ENCODE peak calls at places on chromosomes 4 and X, in seven cellular contexts. O is GM23248, H is tibial nerve, L is mesendoderm, E is SK-N-SH, X is adrenal gland, P is PC-3. Y is an unnamed sample.

GRCh38 chr4:155371432-155372043 is 5.2 kb downstream of the MAP9 start:
- DNase-seq in O (peak; percentile 43), H (no peak), L (peak; percentile 24), E (peak; percentile 35), X (no peak), P (peak; percentile 61), Y (peak; percentile 55)

GRCh38 chr4:44446801-44447562 is 1.6 kb downstream of the KCTD8 start:
- DNase-seq in O (no peak), H (no peak), L (peak; percentile 74), E (peak; percentile 3), X (peak; percentile 7), P (no peak), Y (no peak)

GRCh38 chr4:163264934-163265333 is 67.5 kb downstream of the NPY1R start:
- DNase-seq in O (no peak), H (no peak), L (no peak), E (no peak), X (no peak), P (no peak), Y (no peak)

GRCh38 chrX:308821-309520 is 9.6 kb downstream of the GTPBP6 start:
- DNase-seq in O (no peak), H (no peak), L (no peak), E (no peak), X (no peak), P (no peak), Y (no peak)

GRCh38 chr4:73257995-73258667 is 467 bp downstream of the ANKRD17 start:
- DNase-seq in O (peak; percentile 67), H (peak; percentile 18), L (peak; percentile 79), E (peak; percentile 57), X (peak; percentile 43), P (peak; percentile 35), Y (peak; percentile 10)

GRCh38 chrX:119190736-119191282 is 45.3 kb upstream of the PGRMC1 start:
- DNase-seq in O (peak; percentile 78), H (no peak), L (no peak), E (no peak), X (peak; percentile 46), P (no peak), Y (peak; percentile 4)

GRCh38 chr4:15003891-15004700 is 1.8 kb downstream of the CPEB2 start:
- DNase-seq in O (peak; percentile 61), H (peak; percentile 27), L (peak; percentile 64), E (peak; percentile 67), X (peak; percentile 44), P (peak; percentile 10), Y (peak; percentile 61)

GRCh38 chrX:104335765-104336164 is 81.0 kb upstream of the ESX1 start:
- DNase-seq in O (peak; percentile 87), H (no peak), L (no peak), E (no peak), X (no peak), P (peak; percentile 87), Y (peak; percentile 87)

GRCh38 chr4:147862043-147862692 is 130.3 kb downstream of the ARHGAP10 start:
- DNase-seq in O (no peak), H (no peak), L (no peak), E (peak; percentile 87), X (no peak), P (no peak), Y (no peak)

GRCh38 chrX:123830309-123830708 is 29.5 kb upstream of the XIAP start:
- DNase-seq in O (no peak), H (no peak), L (no peak), E (no peak), X (no peak), P (no peak), Y (peak; percentile 6)

GRCh38 chr4:3461515-3462291 is 1.4 kb upstream of the DOK7 start:
- DNase-seq in O (no peak), H (no peak), L (no peak), E (no peak), X (peak; percentile 49), P (peak; percentile 83), Y (no peak)

GRCh38 chr4:82785248-82786003 is 13.2 kb downstream of the SCD5 start:
- DNase-seq in O (peak; percentile 96), H (no peak), L (peak; percentile 80), E (no peak), X (peak; percentile 49), P (peak; percentile 83), Y (no peak)

GRCh38 chrX:134691453-134691852 is 33.2 kb upstream of the PLAC1 start:
- DNase-seq in O (no peak), H (no peak), L (no peak), E (no peak), X (no peak), P (no peak), Y (no peak)
- H3K4me1 ChIP-seq in O (peaks cover 52% of the 10 kb centered on the region), H (no peaks in the 10 kb centered on the region), L (no peaks in the 10 kb centered on the region), E (peaks cover 2% of the 10 kb centered on the region), X (no peaks in the 10 kb centered on the region), P (peaks cover 66% of the 10 kb centered on the region), Y (peaks cover 4% of the 10 kb centered on the region)

GRCh38 chrX:1385251-1385794 is 6.6 kb downstream of the SLC25A6 start:
- DNase-seq in O (no peak), H (no peak), L (no peak), E (peak; percentile 27), X (no peak), P (no peak), Y (no peak)
- H3K36me3 ChIP-seq in O (peaks cover 26% of the 10 kb centered on the region), H (no peaks in the 10 kb centered on the region), L (peaks cover 36% of the 10 kb centered on the region), E (peaks cover 57% of the 10 kb centered on the region), X (no peaks in the 10 kb centered on the region), P (peaks cover 47% of the 10 kb centered on the region), Y (peaks cover 62% of the 10 kb centered on the region)

DNA sequence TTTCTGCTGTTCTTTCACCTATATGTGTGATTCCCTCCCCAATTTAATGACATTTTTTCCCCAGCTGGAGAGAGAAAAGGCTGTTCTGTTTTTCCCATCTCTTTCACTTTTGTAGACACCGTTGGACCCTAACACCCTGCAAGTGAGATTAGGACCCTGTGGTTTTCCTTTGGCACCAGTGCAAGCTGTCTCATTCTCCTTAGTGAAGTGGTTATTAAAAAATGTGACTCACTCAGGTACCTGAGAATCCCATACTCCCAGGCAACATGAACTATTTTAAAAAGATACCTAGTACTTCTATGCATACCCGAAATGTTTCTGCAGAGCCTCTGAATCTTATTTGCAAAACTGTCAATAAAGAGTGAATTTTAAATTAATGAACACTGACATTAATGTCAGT is 175.7 kb upstream of the TBC1D9 start:
- DNase-seq in O (no peak), H (no peak), L (no peak), E (no peak), X (no peak), P (peak; percentile 16), Y (no peak)
- H3K4me1 ChIP-seq in O (peaks cover 24% of the 10 kb centered on the region), H (no peaks in the 10 kb centered on the region), L (no peaks in the 10 kb centered on the region), E (peaks cover 31% of the 10 kb centered on the region), X (peaks cover 4% of the 10 kb centered on the region), P (peaks cover 4% of the 10 kb centered on the region), Y (no peaks in the 10 kb centered on the region)

GRCh38 chrX:97628807-97629596 is 745.3 kb downstream of the RPA4 start:
- DNase-seq in O (no peak), H (no peak), L (no peak), E (no peak), X (no peak), P (no peak), Y (no peak)
- H3K36me3 ChIP-seq in O (no peaks in the 10 kb centered on the region), H (no peaks in the 10 kb centered on the region), L (no peaks in the 10 kb centered on the region), E (no peaks in the 10 kb centered on the region), X (no peaks in the 10 kb centered on the region), P (no peaks in the 10 kb centered on the region), Y (no peaks in the 10 kb centered on the region)

GRCh38 chr4:169241480-169241879 is 29.3 kb downstream of the SH3RF1 start:
- DNase-seq in O (no peak), H (no peak), L (no peak), E (no peak), X (no peak), P (no peak), Y (no peak)

GRCh38 chr4:169234137-169234855 is 36.5 kb downstream of the SH3RF1 start:
- DNase-seq in O (no peak), H (no peak), L (no peak), E (no peak), X (no peak), P (no peak), Y (no peak)

GRCh38 chr4:169239236-169239905 is 31.4 kb downstream of the SH3RF1 start:
- DNase-seq in O (peak; percentile 34), H (no peak), L (no peak), E (no peak), X (no peak), P (no peak), Y (no peak)

GRCh38 chr4:169238445-169238844 is 32.3 kb downstream of the SH3RF1 start:
- DNase-seq in O (peak; percentile 68), H (no peak), L (no peak), E (no peak), X (peak; percentile 28), P (peak; percentile 58), Y (peak; percentile 20)

GRCh38 chr4:169236901-169237626 is 33.7 kb downstream of the SH3RF1 start:
- DNase-seq in O (no peak), H (no peak), L (no peak), E (no peak), X (no peak), P (no peak), Y (no peak)
- H3K4me1 ChIP-seq in O (peaks cover 68% of the 10 kb centered on the region), H (peaks cover 33% of the 10 kb centered on the region), L (no peaks in the 10 kb centered on the region), E (peaks cover 9% of the 10 kb centered on the region), X (no peaks in the 10 kb centered on the region), P (peaks cover 27% of the 10 kb centered on the region), Y (peaks cover 7% of the 10 kb centered on the region)

Y was measured in trophoblast cell.